ENCODE peak calls at places on chromosome 4, in four cellular contexts. E, J, W and X are unnamed samples.
A peak's percentile ranks its signal among the peaks of the same experiment; 100 is the strongest.

GRCh38 chr4:139167774-139168444 is 9.1 kb downstream of the ELF2 start:
- DNase-seq in W (no peak), E (no peak), J (no peak), X (peak; percentile 71)

GRCh38 chr4:114317564-114317963 is 281.0 kb upstream of the UGT8 start:
- DNase-seq in W (no peak), J (no peak), E (no peak), X (no peak)

GRCh38 chr4:94757192-94758140 is at the start of gene BMPR1B:
- DNase-seq in J (peak; percentile 83), E (peak; percentile 75), W (peak; percentile 76), X (peak; percentile 64)

GRCh38 chr4:119035941-119036737 is 99.5 kb upstream of the MYOZ2 start:
- DNase-seq in W (peak; percentile 78), J (no peak), E (no peak), X (no peak)

GRCh38 chr4:93825551-93826216 is 2.9 kb upstream of the ATOH1 start:
- DNase-seq in W (no peak), J (no peak), E (no peak), X (no peak)

GRCh38 chr4:168848112-168848511 is 161.9 kb downstream of the CBR4 start:
- DNase-seq in W (no peak), J (no peak), E (peak; percentile 29), X (peak; percentile 60)

GRCh38 chr4:105023668-105024055 is 123.0 kb upstream of the TET2 start:
- DNase-seq in W (no peak), J (no peak), E (no peak), X (no peak)

GRCh38 chr4:73045894-73046293 is 23.6 kb downstream of the COX18 start:
- DNase-seq in E (no peak), W (no peak), J (no peak), X (no peak)

GRCh38 chr4:176635372-176636261 is 157.1 kb downstream of the VEGFC start:
- DNase-seq in W (no peak), E (no peak), J (no peak), X (peak; percentile 94)

GRCh38 chr4:53477666-53478065 is 100.2 kb downstream of the FIP1L1 start:
- DNase-seq in E (no peak), J (no peak), W (no peak), X (no peak)

GRCh38 chr4:87211249-87211952 is 9.0 kb downstream of the KLHL8 start:
- DNase-seq in J (no peak), W (no peak), E (no peak), X (no peak)

GRCh38 chr4:128393111-128393704 is 105.6 kb upstream of the PGRMC2 start:
- DNase-seq in W (no peak), J (no peak), E (no peak), X (peak; percentile 48)

GRCh38 chr4:186740822-186741221 is 17.2 kb upstream of the FAT1 start:
- DNase-seq in E (no peak), W (no peak), J (no peak), X (no peak)

GRCh38 chr4:184775854-184776555 is 42.1 kb upstream of the CENPU start:
- DNase-seq in E (no peak), J (no peak), W (no peak), X (no peak)

GRCh38 chr4:158722917-158723793 is at the start of gene PPID:
- DNase-seq in W (peak; percentile 95), J (peak; percentile 95), E (peak; percentile 91), X (peak; percentile 76)

GRCh38 chr4:8592366-8593267 is at the start of gene CPZ:
- DNase-seq in E (peak; percentile 88), W (peak; percentile 70), J (peak; percentile 77), X (peak; percentile 4)

GRCh38 chr4:76090241-76090691 is 15.8 kb downstream of the ART3 start:
- DNase-seq in E (no peak), J (no peak), W (no peak), X (peak; percentile 88)

GRCh38 chr4:55311792-55312490 is 34.1 kb upstream of the SRD5A3 start:
- DNase-seq in W (no peak), J (no peak), E (no peak), X (peak; percentile 57)

GRCh38 chr4:110970642-110971041 is 347.8 kb upstream of the PITX2 start:
- DNase-seq in J (no peak), W (no peak), E (peak; percentile 79), X (peak; percentile 23)

GRCh38 chr4:176717237-176717636 is 75.5 kb downstream of the VEGFC start:
- DNase-seq in J (no peak), E (no peak), W (no peak), X (no peak)

GRCh38 chr4:121380448-121381147 is at the start of gene QRFPR:
- DNase-seq in J (no peak), E (peak; percentile 70), W (peak; percentile 61), X (no peak)

GRCh38 chr4:4320528-4320927 is 30.5 kb downstream of the ZBTB49 start:
- DNase-seq in W (no peak), J (peak; percentile 44), E (no peak), X (no peak)

GRCh38 chr4:78612398-78613005 is 60.9 kb downstream of the ANXA3 start:
- DNase-seq in J (no peak), W (no peak), E (no peak), X (peak; percentile 79)

GRCh38 chr4:87058272-87059073 is 123.7 kb downstream of the AFF1 start:
- DNase-seq in J (no peak), E (peak; percentile 72), W (no peak), X (no peak)

GRCh38 chr4:2793920-2794706 is 1.2 kb downstream of the SH3BP2 start:
- DNase-seq in J (peak; percentile 75), W (peak; percentile 79), E (peak; percentile 25), X (peak; percentile 57)

GRCh38 chr4:121192500-121192899 is 28.4 kb upstream of the TNIP3 start:
- DNase-seq in W (no peak), E (peak; percentile 56), J (no peak), X (peak; percentile 65)

GRCh38 chr4:127622923-127623754 is 9.6 kb upstream of the INTU start:
- DNase-seq in J (peak; percentile 89), E (peak; percentile 87), W (peak; percentile 80), X (no peak)

GRCh38 chr4:101145081-101145480 is 202.2 kb downstream of the PPP3CA start:
- DNase-seq in E (no peak), W (no peak), J (no peak), X (no peak)

GRCh38 chr4:47075241-47075640 is 43.9 kb downstream of the GABRB1 start:
- DNase-seq in E (no peak), W (no peak), J (no peak), X (peak; percentile 22)

GRCh38 chr4:102342404-102343074 is 2.7 kb downstream of the SLC39A8 start:
- DNase-seq in J (no peak), E (no peak), W (no peak), X (no peak)
- H3K4me3 ChIP-seq in J (no peak overlapping the region), E (no peak overlapping the region), W (no peak overlapping the region), X (no peak overlapping the region)

DNA sequence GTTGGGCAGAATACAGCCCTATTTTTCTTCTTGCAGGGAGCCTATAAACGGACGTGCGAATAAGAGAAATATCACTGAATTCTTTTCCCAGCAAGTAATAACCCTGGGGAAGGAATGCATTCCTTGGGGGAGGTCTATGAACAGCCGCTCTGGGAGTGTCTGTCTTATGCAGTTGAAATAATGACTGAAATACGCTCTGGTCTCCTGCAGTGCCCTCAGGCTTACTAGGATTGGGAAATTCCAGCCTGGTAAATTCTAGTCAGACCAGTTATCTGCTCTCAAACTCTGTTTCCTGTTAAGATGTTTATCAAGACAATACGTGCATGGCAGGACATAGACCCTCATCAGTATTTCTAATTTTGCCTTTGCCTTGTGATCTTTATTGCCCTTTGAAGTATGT is 72.1 kb upstream of the FAM241A start:
- DNase-seq in J (no peak), W (no peak), E (no peak), X (no peak)
- H3K4me3 ChIP-seq in J (no peak overlapping the region), W (no peak overlapping the region), E (no peak overlapping the region), X (no peak overlapping the region)

GRCh38 chr4:180059216-180059881 is 2183.9 kb upstream of the TENM3 start:
- DNase-seq in E (peak; percentile 74), W (peak; percentile 49), J (peak; percentile 72), X (no peak)

GRCh38 chr4:180060159-180060889 is 2182.9 kb upstream of the TENM3 start:
- DNase-seq in W (no peak), E (peak; percentile 39), J (no peak), X (no peak)

GRCh38 chr4:180058731-180059215 is 2184.4 kb upstream of the TENM3 start:
- DNase-seq in W (peak; percentile 69), E (peak; percentile 76), J (peak; percentile 77), X (peak; percentile 28)

GRCh38 chr4:180057198-180057821 is 2185.9 kb upstream of the TENM3 start:
- DNase-seq in J (no peak), E (peak; percentile 39), W (no peak), X (no peak)

GRCh38 chr4:180057891-180058643 is 2185.1 kb upstream of the TENM3 start:
- DNase-seq in E (peak; percentile 61), W (peak; percentile 75), J (peak; percentile 75), X (peak; percentile 3)
- H3K4me3 ChIP-seq in E (peak overlapping the region; percentile 97), W (no peak overlapping the region), J (peak overlapping the region; percentile 72), X (peak overlapping the region; percentile 46)

DNA sequence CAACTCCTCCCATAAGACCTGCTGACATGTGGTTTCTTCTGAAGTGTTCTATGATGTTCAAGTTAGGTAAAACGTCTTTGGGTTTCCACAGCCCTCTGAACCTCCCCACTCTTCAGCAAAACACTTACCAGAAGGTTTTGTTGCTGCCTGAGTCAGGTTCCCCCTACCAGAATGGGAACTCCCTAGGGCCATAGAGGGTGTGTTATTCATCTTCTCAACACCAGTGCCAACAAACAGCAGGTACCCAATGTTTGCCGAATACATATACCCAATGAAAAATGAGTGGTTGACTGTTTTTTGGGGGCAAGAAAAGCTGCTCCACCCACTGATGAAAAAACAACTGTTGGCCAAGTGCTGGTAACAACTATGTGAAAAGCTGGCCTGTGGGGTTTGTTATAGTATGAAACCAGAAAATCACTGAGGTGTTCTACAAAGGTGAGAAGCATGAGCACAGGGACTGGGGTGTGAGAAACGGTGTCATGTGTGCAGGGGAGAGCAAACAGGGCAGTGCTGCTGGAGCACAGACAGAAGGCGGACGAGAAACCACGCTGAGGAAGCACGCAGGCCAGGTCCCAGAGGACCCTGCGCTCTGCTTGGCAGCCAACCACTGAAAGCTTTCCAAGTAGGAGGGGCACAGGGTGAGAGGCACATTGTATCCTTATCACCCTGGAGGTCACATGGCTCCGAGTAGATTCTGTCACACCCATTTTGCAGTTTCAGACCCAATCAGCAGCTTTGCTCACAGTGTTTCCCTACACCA is 28.8 kb downstream of the ATP8A1 start:
- DNase-seq in W (peak; percentile 82), E (no peak), J (peak; percentile 86), X (peak; percentile 4)
- H3K4me3 ChIP-seq in W (no peak overlapping the region), E (no peak overlapping the region), J (no peak overlapping the region), X (no peak overlapping the region)

DNA sequence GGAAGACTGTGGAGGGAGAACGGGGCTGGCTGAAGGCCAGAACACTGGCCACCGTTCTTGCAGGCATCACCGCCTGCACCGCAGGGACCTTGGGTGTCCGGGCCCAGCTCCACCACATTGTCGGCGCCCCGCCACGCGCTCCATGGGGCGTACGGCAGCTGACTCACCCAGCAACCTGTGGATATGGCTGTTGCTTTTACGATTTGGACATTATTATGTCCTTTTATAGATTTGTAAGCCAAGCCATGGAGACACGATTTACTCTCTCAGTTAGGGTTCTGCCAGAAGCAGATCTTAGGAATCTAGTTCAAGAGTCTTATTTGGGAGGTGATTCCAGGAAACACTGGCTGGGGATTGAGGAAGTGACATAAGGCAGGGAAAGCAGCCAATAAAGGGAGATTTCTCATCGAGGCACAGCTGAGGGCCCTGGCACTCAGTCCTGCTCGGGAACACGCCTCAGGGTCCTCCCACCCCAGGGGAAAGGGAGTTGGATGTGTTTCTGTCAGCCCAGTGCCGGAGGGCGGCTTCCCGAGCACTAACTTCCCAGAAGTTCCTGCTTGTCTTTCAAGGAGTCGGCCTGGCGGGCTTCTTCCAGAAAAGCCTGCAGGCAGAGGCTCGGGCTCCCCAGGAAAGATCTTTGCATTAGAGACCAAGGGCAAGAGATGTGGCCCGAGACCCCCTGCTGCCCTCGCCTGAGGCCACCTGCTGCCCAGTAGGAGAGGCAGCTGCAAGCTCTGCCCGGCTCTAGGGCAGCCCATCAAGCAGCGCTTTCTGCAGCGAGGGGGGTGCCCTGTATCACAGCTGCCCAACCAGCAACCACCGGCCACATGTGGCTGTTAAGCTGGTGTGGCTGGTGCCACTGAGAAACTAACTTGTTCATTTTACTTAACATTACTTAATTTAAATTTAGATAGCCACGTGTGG is 52.9 kb downstream of the CRMP1 start:
- DNase-seq in E (no peak), W (peak; percentile 64), J (peak; percentile 89), X (peak; percentile 77)
- H3K4me3 ChIP-seq in E (no peak overlapping the region), W (no peak overlapping the region), J (no peak overlapping the region), X (no peak overlapping the region)